ENCODE peak calls at places on chromosomes 12 and 14, in four cellular contexts. U, Q, E and Z are unnamed samples.

GRCh38 chr12:31118347-31118830 is 44.7 kb downstream of the DDX11 start:
- DNase-seq in U (no peak), Q (no peak), E (peak; percentile 26), Z (no peak)

GRCh38 chr12:89951050-89951693 is 242.5 kb upstream of the ATP2B1 start:
- DNase-seq in U (no peak), Q (peak; percentile 81), E (no peak), Z (no peak)

GRCh38 chr14:64035143-64035542 is 182.3 kb downstream of the SYNE2 start:
- DNase-seq in U (no peak), Q (no peak), E (no peak), Z (no peak)

GRCh38 chr14:72513346-72513745 is 380.6 kb downstream of the DPF3 start:
- DNase-seq in U (no peak), Q (no peak), E (no peak), Z (no peak)

GRCh38 chr12:2844786-2845185 is 10.0 kb upstream of the NRIP2 start:
- DNase-seq in U (no peak), Q (no peak), E (no peak), Z (no peak)

GRCh38 chr14:101087614-101088394 is 184.3 kb upstream of the RTL1 start:
- DNase-seq in U (no peak), Q (peak; percentile 67), E (peak; percentile 14), Z (no peak)

GRCh38 chr12:72872488-72872887 is 600.3 kb downstream of the TRHDE start:
- DNase-seq in U (no peak), Q (no peak), E (peak; percentile 11), Z (no peak)

GRCh38 chr12:46977976-46978375 is 101.4 kb upstream of the PCED1B start:
- DNase-seq in U (no peak), Q (no peak), E (no peak), Z (no peak)

GRCh38 chr14:104892517-104893434 is 27.7 kb downstream of the CEP170B start:
- DNase-seq in U (no peak), Q (no peak), E (peak; percentile 25), Z (peak; percentile 38)

GRCh38 chr12:116969615-116970575 is 59.1 kb downstream of the FBXW8 start:
- DNase-seq in U (no peak), Q (no peak), E (no peak), Z (no peak)

DNA sequence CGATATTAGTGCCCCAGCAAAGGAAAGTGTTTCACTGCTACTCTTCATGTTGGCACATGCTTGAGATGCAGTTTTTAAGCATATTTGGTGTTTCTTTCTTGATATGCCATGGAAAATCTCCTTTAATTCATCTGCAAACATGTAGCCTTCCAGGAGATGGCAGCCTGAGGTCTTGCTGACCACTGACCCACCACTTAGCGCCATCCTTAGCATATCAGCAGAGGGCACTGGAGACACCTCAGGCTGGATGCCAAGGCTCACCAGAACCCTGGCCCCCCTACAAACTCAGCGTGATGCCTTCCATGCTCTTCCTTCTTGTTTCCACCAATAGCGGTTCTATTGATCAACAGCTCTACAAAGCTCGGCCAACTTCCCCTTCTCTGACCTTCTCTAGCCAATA is 209.9 kb downstream of the SLC15A4 start:
- DNase-seq in U (no peak), Q (no peak), E (no peak), Z (no peak)
- TF ChIP-seq CTCF in U (no peak), Q (no peak), E (no peak), Z (no peak)

GRCh38 chr12:118608770-118609344 is 232.5 kb downstream of the SUDS3 start:
- DNase-seq in U (no peak), Q (no peak), E (no peak), Z (no peak)
- TF ChIP-seq CTCF in U (no peak), Q (no peak), E (no peak), Z (no peak)

GRCh38 chr12:121893901-121894540 is 5.4 kb downstream of the PSMD9 start:
- DNase-seq in U (no peak), Q (peak; percentile 81), E (no peak), Z (no peak)

GRCh38 chr12:121889267-121889624 is 656 bp downstream of the PSMD9 start:
- DNase-seq in U (no peak), Q (no peak), E (no peak), Z (no peak)

GRCh38 chr12:121892673-121893561 is 4.3 kb downstream of the PSMD9 start:
- DNase-seq in U (no peak), Q (no peak), E (no peak), Z (no peak)

GRCh38 chr12:121898287-121898686 is 9.7 kb downstream of the PSMD9 start:
- DNase-seq in U (no peak), Q (no peak), E (no peak), Z (no peak)

GRCh38 chr12:121894633-121895032 is 6.0 kb downstream of the PSMD9 start:
- DNase-seq in U (no peak), Q (no peak), E (peak; percentile 30), Z (no peak)
- TF ChIP-seq CTCF in U (peak; percentile 21), Q (no peak), E (peak; percentile 18), Z (no peak)

DNA sequence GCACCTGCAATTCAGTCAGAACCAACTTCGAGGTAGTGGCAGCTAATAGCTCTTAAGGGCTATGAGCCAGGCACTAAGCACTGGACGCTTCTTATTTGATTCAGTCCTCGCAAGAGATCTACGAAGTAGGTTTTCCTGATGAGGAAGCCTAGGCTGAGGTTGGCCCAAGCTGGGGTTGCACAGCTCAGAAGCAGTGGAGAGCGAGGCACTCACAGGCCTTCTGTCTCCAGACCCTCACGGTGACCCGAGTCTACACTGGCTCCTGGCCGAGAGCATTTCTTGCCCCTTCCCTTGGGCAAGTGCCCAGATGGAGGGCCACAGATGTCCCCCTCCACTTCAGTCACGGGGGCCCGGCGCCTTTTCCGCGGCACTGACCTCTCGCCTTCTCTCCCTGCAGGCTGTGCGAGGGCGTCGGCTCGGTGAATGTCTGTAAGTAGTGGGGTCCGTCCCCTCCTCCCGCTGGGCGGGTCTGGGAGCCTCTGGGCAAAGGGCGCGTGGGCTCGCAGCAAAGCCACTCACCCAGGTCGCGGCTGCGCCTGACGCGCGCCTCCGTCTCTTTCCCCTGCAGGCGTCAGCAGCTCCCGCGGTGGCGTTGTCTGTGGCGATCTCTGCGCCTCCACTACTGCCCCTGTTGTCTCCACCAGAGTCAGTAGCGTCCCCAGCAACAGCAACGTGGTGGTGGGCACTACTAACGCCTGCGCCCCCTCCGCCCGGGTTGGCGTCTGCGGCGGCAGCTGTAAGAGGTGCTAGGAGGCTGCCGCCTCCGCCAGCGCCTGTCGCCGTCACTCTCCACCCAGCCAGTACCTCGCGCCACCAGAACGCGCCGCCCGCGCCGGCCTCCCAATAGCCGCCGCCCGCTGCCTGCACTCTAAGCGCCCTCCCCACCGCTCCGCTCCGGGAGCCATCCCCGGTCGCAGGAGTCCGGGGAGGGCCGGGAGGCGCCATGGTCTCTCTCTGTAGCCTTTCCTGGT is 13.1 kb downstream of the KRT83 start:
- DNase-seq in U (peak; percentile 12), Q (peak; percentile 30), E (peak; percentile 77), Z (no peak)
- TF ChIP-seq CTCF in U (no peak), Q (no peak), E (no peak), Z (peak; percentile 8)

GRCh38 chr14:94768521-94769412 is 1.1 kb downstream of the GSC start:
- DNase-seq in U (no peak), Q (no peak), E (peak; percentile 44), Z (no peak)
- TF ChIP-seq CTCF in U (no peak), Q (no peak), E (no peak), Z (no peak)

GRCh38 chr14:99793213-99794155 is at the start of gene EML1:
- DNase-seq in U (peak; percentile 68), Q (peak; percentile 63), E (peak; percentile 83), Z (no peak)
- TF ChIP-seq CTCF in U (no peak), Q (no peak), E (no peak), Z (no peak)

GRCh38 chr12:124130717-124131670 is 158.0 kb downstream of the ZNF664 start:
- DNase-seq in U (no peak), Q (no peak), E (peak; percentile 53), Z (no peak)
- TF ChIP-seq CTCF in U (no peak), Q (no peak), E (no peak), Z (no peak)